ENCODE peak calls at places on chromosomes 5 and 9, in five cellular contexts. Z is GM06990; B is heart left ventricle; M is testis; X is CD4-positive, alpha-beta T cell. R is an unnamed sample.

GRCh38 chr9:136644343-136644592 is 18.4 kb upstream of the EGFL7 start:
- DNase-seq in Z (no peak), M (peak; percentile 79), B (peak; percentile 92), X (no peak), R (no peak)

GRCh38 chr5:115816226-115817042 is at the start of gene CDO1:
- DNase-seq in B (peak; percentile 49), X (no peak), M (peak; percentile 81), Z (peak; percentile 25), R (peak; percentile 46)

GRCh38 chr5:35197351-35197750 is 32.9 kb downstream of the PRLR start:
- DNase-seq in X (no peak), Z (no peak), B (no peak), M (no peak), R (no peak)

GRCh38 chr9:120538339-120538738 is 41.6 kb downstream of the CDK5RAP2 start:
- DNase-seq in M (no peak), Z (no peak), X (no peak), B (peak; percentile 35), R (no peak)

GRCh38 chr9:138040446-138041430 is 163.2 kb downstream of the CACNA1B start:
- DNase-seq in B (peak; percentile 3), Z (no peak), X (no peak), M (peak; percentile 9), R (no peak)

GRCh38 chr9:14314424-14314928 is 535 bp upstream of the NFIB start:
- DNase-seq in M (peak; percentile 83), B (peak; percentile 89), X (no peak), Z (no peak), R (no peak)

GRCh38 chr5:7850533-7851239 is at the start of gene CFAP90:
- DNase-seq in M (peak; percentile 78), X (no peak), B (peak; percentile 30), Z (no peak), R (peak; percentile 81)

GRCh38 chr9:19618816-19619215 is 170.0 kb downstream of the SLC24A2 start:
- DNase-seq in X (no peak), B (no peak), M (no peak), Z (no peak), R (no peak)

GRCh38 chr5:131109540-131110255 is 55.4 kb downstream of the HINT1 start:
- DNase-seq in Z (no peak), M (peak; percentile 28), X (peak; percentile 5), B (no peak), R (no peak)

GRCh38 chr5:32507738-32508434 is 63.3 kb upstream of the ZFR start:
- DNase-seq in X (no peak), Z (no peak), B (no peak), M (no peak), R (no peak)

GRCh38 chr5:73783823-73784222 is 157.8 kb downstream of the ARHGEF28 start:
- DNase-seq in M (no peak), B (no peak), X (no peak), Z (no peak), R (no peak)
- TF ChIP-seq CTCF in M (peak; percentile 12), B (no peak), X (no peak), Z (peak; percentile 37), R (peak; percentile 42)

GRCh38 chr9:98774746-98775145 is 21.6 kb downstream of the ANKS6 start:
- DNase-seq in Z (no peak), B (no peak), M (no peak), X (no peak), R (no peak)
- TF ChIP-seq CTCF in Z (peak; percentile 71), B (peak; percentile 10), M (peak; percentile 47), X (peak; percentile 35), R (peak; percentile 47)

GRCh38 chr5:151051931-151052608 is 28.8 kb downstream of the TNIP1 start:
- DNase-seq in Z (no peak), X (no peak), M (no peak), B (no peak), R (no peak)

GRCh38 chr5:151052834-151053233 is 28.0 kb downstream of the TNIP1 start:
- DNase-seq in X (no peak), Z (no peak), M (no peak), B (no peak), R (no peak)

GRCh38 chr5:151047814-151048425 is 27.5 kb downstream of the GPX3 start:
- DNase-seq in B (no peak), Z (no peak), X (no peak), M (no peak), R (no peak)

GRCh38 chr5:151051066-151051930 is 29.5 kb downstream of the TNIP1 start:
- DNase-seq in X (peak; percentile 58), M (peak; percentile 90), B (peak; percentile 82), Z (peak; percentile 50), R (peak; percentile 54)

GRCh38 chr5:151048526-151048925 is 28.1 kb downstream of the GPX3 start:
- DNase-seq in M (no peak), X (no peak), B (no peak), Z (no peak), R (no peak)
- TF ChIP-seq CTCF in M (no peak), X (no peak), B (no peak), Z (peak; percentile 24), R (no peak)

GRCh38 chr5:150114102-150114641 is 27.8 kb upstream of the CSF1R start:
- DNase-seq in B (no peak), M (no peak), Z (no peak), X (no peak), R (no peak)
- TF ChIP-seq CTCF in B (no peak), M (no peak), Z (no peak), X (no peak), R (peak; percentile 15)

DNA sequence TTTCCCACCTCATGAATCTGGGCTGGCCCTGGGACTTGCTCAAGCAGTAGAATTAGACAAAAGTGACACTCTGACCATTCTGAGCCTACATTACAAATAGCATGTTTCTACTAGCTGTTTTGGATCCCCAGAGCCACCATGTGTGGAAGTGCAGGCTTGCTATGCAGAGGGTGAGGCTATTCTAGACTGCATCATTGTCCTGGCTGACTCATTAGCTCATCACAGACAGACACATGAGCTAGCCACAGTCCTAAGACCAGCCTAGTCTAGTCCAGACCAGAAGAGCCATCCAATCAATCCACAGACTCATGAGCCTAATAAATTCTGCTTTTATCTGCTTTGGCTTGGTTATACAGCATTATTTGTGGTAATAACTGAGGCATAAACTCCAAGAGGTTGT is 351.9 kb downstream of the PRELID2 start:
- DNase-seq in M (no peak), B (no peak), X (no peak), Z (no peak), R (no peak)
- TF ChIP-seq CTCF in M (no peak), B (no peak), X (no peak), Z (no peak), R (no peak)

DNA sequence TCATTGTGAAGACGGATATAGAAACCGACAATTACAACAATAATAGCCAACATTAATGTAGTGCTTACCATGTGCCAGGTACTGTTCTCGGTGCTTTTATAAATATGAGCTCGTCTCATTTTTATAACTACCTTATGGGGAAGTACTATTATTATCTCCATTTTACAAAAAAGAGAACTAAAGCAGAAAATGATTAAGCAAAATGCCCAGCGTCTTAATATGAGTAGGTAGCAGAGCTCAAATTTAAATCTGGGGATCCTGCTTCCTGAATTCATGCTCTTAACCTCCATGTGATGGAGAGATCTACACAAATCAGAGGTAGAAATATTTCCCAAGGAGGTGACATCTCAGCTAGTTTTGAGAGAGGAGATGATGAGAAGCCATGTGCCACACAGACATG is 256.9 kb downstream of the TRIM32 start:
- DNase-seq in M (no peak), B (no peak), Z (peak; percentile 46), X (no peak), R (no peak)
- TF ChIP-seq CTCF in M (no peak), B (no peak), Z (no peak), X (no peak), R (no peak)

DNA sequence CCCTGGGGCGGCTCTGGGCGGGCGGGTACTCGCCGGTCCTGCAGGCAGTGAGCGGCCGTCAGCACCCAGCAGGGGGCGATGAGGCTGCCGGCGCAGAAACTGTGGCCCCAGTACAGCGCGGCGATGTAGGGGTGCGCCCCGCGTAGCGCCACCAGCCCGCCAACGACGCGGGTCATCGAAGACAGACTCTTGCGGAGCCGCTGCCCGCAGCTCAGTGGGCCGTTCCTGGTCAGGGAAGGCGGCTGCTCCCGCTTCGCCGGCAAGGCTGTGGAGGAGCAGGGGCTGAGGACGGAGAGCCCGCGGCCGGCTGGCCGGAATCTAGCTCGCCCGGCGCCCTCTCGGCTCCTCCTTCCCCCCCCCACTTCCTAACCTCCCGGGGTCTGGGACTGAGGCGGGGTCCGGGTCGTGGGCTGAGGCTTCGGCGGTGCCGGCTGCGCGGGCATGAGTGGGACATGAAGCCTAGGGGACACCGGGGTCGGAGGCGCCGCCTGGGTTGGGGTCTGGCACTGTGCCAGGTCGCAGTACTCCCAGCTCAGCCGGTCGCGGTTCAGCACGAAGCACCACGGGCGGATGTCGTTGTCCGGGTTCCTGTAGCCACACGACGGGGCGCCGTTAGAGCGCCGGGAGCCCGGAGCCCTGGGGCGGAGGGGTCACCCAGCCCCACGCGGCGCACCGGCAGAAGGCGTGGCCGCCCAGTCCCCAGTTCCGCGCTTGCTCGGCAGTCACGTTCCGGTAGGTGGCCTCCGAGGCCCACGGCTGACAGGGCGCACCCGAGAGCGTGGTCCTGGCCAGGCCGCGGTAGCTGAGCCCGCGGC is 3.6 kb upstream of the PFN3 start:
- DNase-seq in M (peak; percentile 87), Z (peak; percentile 89), X (peak; percentile 79), B (peak; percentile 85), R (peak; percentile 61)
- TF ChIP-seq CTCF in M (peak; percentile 56), Z (peak; percentile 81), X (peak; percentile 74), B (peak; percentile 76), R (peak; percentile 79)

DNA sequence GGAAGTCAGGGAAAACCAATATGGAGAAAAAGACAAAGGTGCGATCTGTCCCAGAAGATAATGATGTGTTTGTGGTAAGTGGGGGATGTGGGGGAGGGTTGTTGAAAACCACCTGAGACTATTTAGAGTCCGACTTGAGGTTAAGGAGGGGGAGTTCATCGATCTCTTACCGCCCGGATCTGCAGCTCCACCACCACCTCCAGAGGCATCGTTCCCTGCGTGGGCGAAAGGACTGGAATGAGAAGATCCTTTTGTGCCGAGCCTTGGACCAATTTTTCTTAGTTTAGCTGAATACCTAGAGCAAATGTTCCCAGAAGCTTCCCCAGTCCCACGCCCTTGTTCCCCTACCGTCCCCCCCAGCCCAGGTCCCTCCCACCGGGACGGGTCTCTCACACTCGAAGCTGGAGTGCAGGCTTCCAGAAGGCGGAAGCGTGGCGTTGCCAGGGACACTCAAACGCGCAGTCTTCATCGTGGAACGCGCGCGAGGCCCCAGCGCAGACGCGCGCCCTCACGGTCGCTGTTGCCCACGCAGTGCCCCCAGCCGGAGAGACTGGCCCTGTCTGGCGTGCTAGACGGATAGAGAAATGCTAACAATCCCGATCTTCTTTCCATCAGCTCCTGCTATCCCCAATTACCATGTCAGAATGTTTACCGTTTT is at the start of gene SPATA6L:
- DNase-seq in B (peak; percentile 73), Z (peak; percentile 68), M (peak; percentile 80), X (peak; percentile 25), R (peak; percentile 24)
- TF ChIP-seq CTCF in B (no peak), Z (peak; percentile 15), M (no peak), X (no peak), R (no peak)